ENCODE peak calls at places on chromosomes 11 and 22, in ten cellular contexts. W, A, M, P, G, R, O, K, H and S are unnamed samples.

GRCh38 chr11:75155570-75156422 is 4.9 kb downstream of the SLCO2B1 start:
- DNase-seq in A (no peak), P (no peak), M (peak; percentile 26), H (peak; percentile 10), R (no peak), O (no peak), K (peak; percentile 54), W (peak; percentile 57), G (no peak), S (peak; percentile 99)

GRCh38 chr22:20610243-20610686 is 102.9 kb downstream of the MED15 start:
- DNase-seq in O (no peak), M (no peak), G (no peak), H (no peak), P (no peak), W (no peak), A (no peak), R (peak; percentile 17), K (no peak), S (no peak)

GRCh38 chr11:10379871-10380568 is 75.0 kb upstream of the AMPD3 start:
- DNase-seq in A (no peak), M (no peak), G (no peak), K (no peak), O (no peak), H (no peak), R (peak; percentile 43), P (no peak), W (no peak), S (no peak)

GRCh38 chr11:43830928-43831440 is 49.6 kb upstream of the ALKBH3 start:
- DNase-seq in W (peak; percentile 55), M (no peak), A (no peak), H (peak; percentile 100), R (peak; percentile 99), O (no peak), P (no peak), K (peak; percentile 9), G (no peak), S (no peak)

GRCh38 chr11:132058211-132058772 is 687.9 kb downstream of the NTM start:
- DNase-seq in M (no peak), H (peak; percentile 65), W (no peak), A (no peak), R (no peak), K (no peak), G (no peak), O (no peak), P (no peak), S (no peak)

GRCh38 chr11:110908401-110909106 is 196.3 kb upstream of the ARHGAP20 start:
- DNase-seq in P (no peak), R (peak; percentile 91), K (no peak), O (no peak), H (peak; percentile 69), W (no peak), A (no peak), M (no peak), G (no peak), S (no peak)

GRCh38 chr22:28054622-28054871 is 135.5 kb upstream of the PITPNB start:
- DNase-seq in P (no peak), A (no peak), H (no peak), R (no peak), M (no peak), W (no peak), K (no peak), G (no peak), O (no peak), S (no peak)

GRCh38 chr11:119195680-119196079 is 10.4 kb downstream of the NHERF4 start:
- DNase-seq in O (peak; percentile 80), K (peak; percentile 68), M (no peak), P (no peak), W (peak; percentile 73), H (peak; percentile 72), A (no peak), G (no peak), R (peak; percentile 46), S (peak; percentile 81)

GRCh38 chr11:129090056-129090455 is 102.1 kb downstream of the ARHGAP32 start:
- DNase-seq in W (no peak), P (no peak), K (no peak), M (no peak), G (no peak), H (no peak), O (no peak), A (no peak), R (no peak), S (no peak)

GRCh38 chr11:12403122-12403994 is 26.0 kb downstream of the PARVA start:
- DNase-seq in R (no peak), H (no peak), P (no peak), G (no peak), W (no peak), M (no peak), O (no peak), K (no peak), A (no peak), S (peak; percentile 49)

GRCh38 chr11:14538271-14538925 is 18.2 kb upstream of the PSMA1 start:
- DNase-seq in A (no peak), G (no peak), O (no peak), H (no peak), R (no peak), K (no peak), P (no peak), W (no peak), M (peak; percentile 11), S (no peak)

GRCh38 chr22:42000466-42000865 is 1.9 kb downstream of the WBP2NL start:
- DNase-seq in P (no peak), M (no peak), A (no peak), K (no peak), O (no peak), W (no peak), H (no peak), R (no peak), G (no peak), S (no peak)

DNA sequence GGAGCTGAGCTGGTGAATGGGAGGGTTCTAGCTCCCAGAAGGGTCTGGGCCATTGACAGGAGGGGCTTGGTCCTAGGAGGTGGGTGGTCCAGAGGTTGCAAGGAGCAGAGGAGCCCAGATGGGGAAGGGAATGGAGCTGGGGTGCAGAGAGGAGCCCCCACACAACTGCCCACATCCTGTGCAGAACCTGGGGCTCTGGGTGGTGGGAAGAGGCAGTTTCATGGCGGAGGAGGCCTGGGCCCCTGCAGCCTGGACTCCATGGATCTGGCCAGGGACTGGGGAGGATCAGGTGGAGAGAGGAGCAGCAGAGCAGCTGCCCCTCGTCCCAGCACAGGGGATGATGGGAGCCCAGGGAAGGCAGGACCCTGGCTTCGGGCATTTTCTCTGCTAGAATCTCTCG is 963 bp upstream of the ADORA2A start:
- DNase-seq in K (no peak), O (no peak), G (no peak), P (no peak), W (no peak), R (no peak), M (no peak), H (no peak), A (no peak), S (no peak)
- H3K4me1 ChIP-seq in K (no peaks in the 10 kb centered on the region), O (peaks cover 2% of the 10 kb centered on the region), G (peaks cover 3% of the 10 kb centered on the region), P (peaks cover 57% of the 10 kb centered on the region), W (peaks cover 28% of the 10 kb centered on the region), R (no peaks in the 10 kb centered on the region), M (no peaks in the 10 kb centered on the region), H (peaks cover 35% of the 10 kb centered on the region), A (peaks cover 39% of the 10 kb centered on the region), S (no peaks in the 10 kb centered on the region)

DNA sequence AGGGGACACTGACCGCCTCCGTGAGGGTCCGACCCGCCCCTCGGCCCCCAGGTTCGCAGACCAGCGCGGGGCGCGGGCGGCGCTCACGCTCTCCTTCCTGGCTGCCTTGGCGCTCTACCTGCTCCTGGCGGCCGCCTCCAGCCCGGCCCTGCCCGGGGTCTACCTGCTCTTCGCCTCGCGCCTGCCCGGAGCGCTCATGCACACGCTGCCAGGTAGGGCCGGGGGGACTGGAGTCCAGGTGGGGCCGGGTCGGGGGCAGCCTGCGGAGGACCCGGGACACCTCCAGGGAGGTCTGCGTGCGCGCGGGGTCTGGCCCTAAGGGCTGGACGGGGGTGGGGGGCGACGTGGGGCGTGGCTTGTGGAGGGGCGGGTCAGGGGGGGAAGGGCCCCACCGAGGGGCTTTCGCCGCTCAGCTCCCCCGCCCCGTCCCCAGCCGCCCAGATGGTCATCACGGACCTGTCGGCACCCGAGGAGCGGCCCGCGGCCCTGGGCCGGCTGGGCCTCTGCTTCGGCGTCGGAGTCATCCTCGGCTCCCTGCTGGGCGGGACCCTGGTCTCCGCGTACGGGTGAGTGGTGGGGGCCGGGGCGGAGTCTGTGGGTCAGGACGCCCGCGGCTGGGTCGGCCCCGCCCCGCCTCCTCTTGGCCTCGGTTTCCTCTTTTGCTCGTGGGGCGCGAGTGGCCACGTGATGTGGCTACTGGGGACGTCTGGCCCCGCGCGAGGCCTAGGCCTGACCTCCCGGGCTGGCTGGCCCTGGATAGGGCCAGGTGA is 19.9 kb downstream of the PHLDA2 start:
- DNase-seq in R (no peak), G (no peak), O (no peak), A (no peak), P (no peak), M (no peak), H (no peak), K (no peak), W (no peak), S (no peak)
- H3K4me3 ChIP-seq in R (no peak overlapping the region), G (no peak overlapping the region), O (no peak overlapping the region), A (no peak overlapping the region), P (no peak overlapping the region), M (no peak overlapping the region), H (no peak overlapping the region), K (no peak overlapping the region), W (no peak overlapping the region), S (no peak overlapping the region)

GRCh38 chr22:30219049-30219448 is 27.5 kb downstream of the LIF start:
- DNase-seq in G (no peak), W (no peak), M (no peak), K (peak; percentile 45), O (no peak), R (no peak), P (no peak), A (no peak), H (no peak), S (peak; percentile 53)

GRCh38 chr22:30217698-30218565 is 28.6 kb downstream of the LIF start:
- DNase-seq in A (peak; percentile 82), P (no peak), M (no peak), W (no peak), R (no peak), K (no peak), O (no peak), G (no peak), H (no peak), S (no peak)

GRCh38 chr22:30214703-30215405 is 31.7 kb downstream of the LIF start:
- DNase-seq in M (no peak), W (no peak), A (no peak), K (no peak), R (peak; percentile 66), O (no peak), G (no peak), H (no peak), P (no peak), S (no peak)

GRCh38 chr22:30219668-30220278 is 26.8 kb downstream of the LIF start:
- DNase-seq in G (no peak), P (no peak), W (no peak), H (no peak), A (no peak), R (no peak), K (no peak), O (no peak), M (no peak), S (no peak)

GRCh38 chr22:30216710-30217109 is 29.8 kb downstream of the LIF start:
- DNase-seq in G (no peak), M (no peak), H (no peak), K (peak; percentile 93), R (no peak), W (no peak), O (no peak), A (no peak), P (no peak), S (no peak)
- H3K4me1 ChIP-seq in G (no peaks in the 10 kb centered on the region), M (no peaks in the 10 kb centered on the region), H (peaks cover 26% of the 10 kb centered on the region), K (peaks cover 24% of the 10 kb centered on the region), R (peaks cover 46% of the 10 kb centered on the region), W (peaks cover 9% of the 10 kb centered on the region), O (peaks cover 6% of the 10 kb centered on the region), A (peaks cover 27% of the 10 kb centered on the region), P (peaks cover 27% of the 10 kb centered on the region), S (peaks cover 32% of the 10 kb centered on the region)

GRCh38 chr22:22945195-22945594 is 57.6 kb downstream of the IGLL5 start:
- DNase-seq in O (no peak), M (no peak), G (no peak), A (no peak), P (no peak), H (no peak), R (no peak), K (no peak), W (no peak), S (no peak)
- H3K4me3 ChIP-seq in O (no peak overlapping the region), M (no peak overlapping the region), G (no peak overlapping the region), A (no peak overlapping the region), P (no peak overlapping the region), H (no peak overlapping the region), R (no peak overlapping the region), K (no peak overlapping the region), W (no peak overlapping the region), S (no peak overlapping the region)